ENCODE peak calls at places on chromosome 13, in four cellular contexts. R is neural progenitor cell, L is mammary epithelial cell, H is endothelial cell of umbilical vein. O is an unnamed sample.

GRCh38 chr13:80783926-80784325 is 443.0 kb upstream of the SPRY2 start:
- DNase-seq in R (peak), L (no peak), H (no peak), O (no peak)

GRCh38 chr13:59745395-59745788 is 418.3 kb downstream of the DIAPH3 start:
- DNase-seq in R (no peak), L (peak), H (no peak), O (no peak)

GRCh38 chr13:112651750-112652511 is 37.9 kb upstream of the ATP11A start:
- DNase-seq in R (no peak), L (no peak), H (no peak), O (no peak)

GRCh38 chr13:109182777-109183465 is 553.5 kb downstream of the MYO16 start:
- DNase-seq in R (no peak), L (no peak), H (no peak), O (no peak)

GRCh38 chr13:45721203-45721731 is 19.1 kb downstream of the CBY2 start:
- DNase-seq in R (no peak), L (no peak), H (no peak), O (no peak)

GRCh38 chr13:72782717-72783116 is 784 bp downstream of the PIBF1 start:
- DNase-seq in R (peak), L (peak), H (peak), O (no peak)

GRCh38 chr13:30111810-30112209 is 195.5 kb downstream of the KATNAL1 start:
- DNase-seq in R (no peak), L (no peak), H (no peak), O (no peak)

GRCh38 chr13:60152114-60152513 is 11.6 kb downstream of the DIAPH3 start:
- DNase-seq in R (no peak), L (peak), H (no peak), O (no peak)

GRCh38 chr13:100789481-100789880 is 114.9 kb upstream of the TMTC4 start:
- DNase-seq in R (no peak), L (peak), H (peak), O (peak)

GRCh38 chr13:31431722-31432137 is 232.0 kb downstream of the B3GLCT start:
- DNase-seq in R (peak), L (peak), H (peak), O (peak)

GRCh38 chr13:112465251-112466131 is 89.3 kb downstream of the SPACA7 start:
- DNase-seq in R (no peak), L (no peak), H (no peak), O (no peak)

GRCh38 chr13:59442946-59443345 is 720.8 kb downstream of the DIAPH3 start:
- DNase-seq in R (no peak), L (no peak), H (peak), O (no peak)

GRCh38 chr13:29359181-29359580 is 236.3 kb downstream of the SLC7A1 start:
- DNase-seq in R (no peak), L (no peak), H (no peak), O (no peak)

GRCh38 chr13:112729408-112729807 is 39.6 kb downstream of the ATP11A start:
- DNase-seq in R (no peak), L (no peak), H (no peak), O (no peak)

GRCh38 chr13:98103942-98104880 is 38.7 kb upstream of the FARP1 start:
- DNase-seq in R (no peak), L (peak), H (no peak), O (no peak)
- TF ChIP-seq CTCF in R (peak), L (no peak), H (no peak), O (no peak)

GRCh38 chr13:39875111-39875510 is 219.6 kb downstream of the COG6 start:
- DNase-seq in R (no peak), L (no peak), H (no peak), O (no peak)
- H2AFZ ChIP-seq in R (no peak), L (no peak), H (peak), O (no peak)

GRCh38 chr13:39604736-39605135 is 1.7 kb upstream of the LHFPL6 start:
- DNase-seq in R (no peak), L (no peak), H (no peak), O (no peak)

GRCh38 chr13:39603424-39603947 is 493 bp upstream of the LHFPL6 start:
- DNase-seq in R (peak), L (no peak), H (peak), O (no peak)

GRCh38 chr13:39602277-39602613 is 748 bp downstream of the LHFPL6 start:
- DNase-seq in R (no peak), L (no peak), H (no peak), O (peak)

GRCh38 chr13:39601636-39602035 is 1.4 kb downstream of the LHFPL6 start:
- DNase-seq in R (no peak), L (no peak), H (no peak), O (no peak)

DNA sequence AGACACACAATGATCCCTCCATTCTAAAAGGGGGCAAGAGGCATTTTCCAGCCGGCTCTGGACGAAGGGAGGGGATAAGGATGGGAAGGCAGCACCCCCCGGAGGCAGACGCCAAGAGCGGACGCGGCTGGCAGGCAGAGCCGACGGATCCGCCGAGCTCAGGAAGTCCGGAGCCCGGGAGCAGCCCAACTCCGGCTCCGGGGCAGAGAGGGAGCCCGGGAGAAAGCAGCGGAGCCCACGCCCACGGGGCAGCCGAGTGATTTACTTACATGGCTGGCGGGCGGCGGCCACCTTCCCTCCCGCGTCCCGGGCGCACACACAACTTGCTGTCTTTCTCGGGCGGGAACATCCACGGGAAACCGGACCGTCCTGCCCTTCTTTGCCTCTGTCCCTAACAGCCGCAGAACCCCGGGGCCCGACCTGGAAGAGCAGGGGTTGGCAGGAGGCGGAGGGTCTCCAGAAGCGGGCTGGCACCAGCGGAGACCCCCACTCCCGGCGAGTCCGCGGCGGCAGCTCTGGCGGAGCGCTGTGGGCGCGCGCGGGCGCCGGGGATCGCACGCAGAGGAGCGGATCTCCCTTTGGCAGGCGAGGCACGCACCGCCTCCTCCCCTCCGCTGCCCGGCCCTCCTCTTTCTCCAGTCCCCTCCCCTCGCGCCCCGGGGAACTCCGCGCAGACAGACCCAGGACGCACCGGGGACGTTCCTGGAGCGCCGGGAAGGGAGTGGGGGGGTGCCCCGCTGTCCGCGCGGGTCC is at the start of gene LHFPL6:
- DNase-seq in R (peak), L (peak), H (peak), O (peak)
- H3K4me3 ChIP-seq in R (peak), L (peak), H (peak), O (peak)

GRCh38 chr13:50248537-50249521 is 233.6 kb downstream of the KCNRG start:
- DNase-seq in R (no peak), L (no peak), H (no peak), O (no peak)
- TF ChIP-seq CTCF in R (no peak), L (no peak), H (no peak), O (no peak)

DNA sequence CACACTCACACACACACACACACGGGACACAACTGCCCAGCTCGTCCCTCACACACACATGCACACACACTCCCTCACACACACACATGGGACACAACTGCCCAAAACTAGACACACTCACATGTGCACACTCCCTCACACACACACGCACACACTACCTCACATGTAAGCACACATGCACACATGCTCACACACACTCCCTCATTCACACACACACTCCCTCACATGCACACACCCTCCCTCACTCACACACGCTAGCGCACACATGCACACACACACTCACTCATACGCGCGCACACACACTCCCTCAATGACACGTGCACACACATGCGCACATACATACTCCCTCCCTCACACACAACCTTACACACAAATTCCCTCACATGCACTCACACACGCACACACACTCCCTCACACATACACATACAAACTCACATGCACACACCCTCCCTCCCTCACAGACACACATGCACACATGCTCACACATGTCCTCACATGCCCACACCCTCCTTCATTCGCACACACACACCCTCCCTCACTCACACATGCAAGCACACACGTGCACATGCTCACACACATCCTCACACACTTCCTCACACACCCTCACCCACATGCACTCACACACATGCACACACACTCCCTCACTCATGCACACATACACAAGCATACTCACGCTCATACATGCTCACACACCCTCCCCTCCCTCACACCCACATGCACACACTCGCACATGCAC is 9.0 kb upstream of the RASA3 start:
- DNase-seq in R (no peak), L (no peak), H (no peak), O (no peak)
- H2AFZ ChIP-seq in R (no peak), L (no peak), H (no peak), O (no peak)

GRCh38 chr13:75493156-75493555 is 11.2 kb upstream of the TBC1D4 start:
- DNase-seq in R (no peak), L (no peak), H (no peak), O (no peak)

GRCh38 chr13:75486146-75486545 is 4.2 kb upstream of the TBC1D4 start:
- DNase-seq in R (peak), L (no peak), H (no peak), O (no peak)

GRCh38 chr13:75492389-75492788 is 10.4 kb upstream of the TBC1D4 start:
- DNase-seq in R (no peak), L (no peak), H (no peak), O (no peak)

GRCh38 chr13:75486654-75487053 is 4.7 kb upstream of the TBC1D4 start:
- DNase-seq in R (no peak), L (no peak), H (no peak), O (no peak)

DNA sequence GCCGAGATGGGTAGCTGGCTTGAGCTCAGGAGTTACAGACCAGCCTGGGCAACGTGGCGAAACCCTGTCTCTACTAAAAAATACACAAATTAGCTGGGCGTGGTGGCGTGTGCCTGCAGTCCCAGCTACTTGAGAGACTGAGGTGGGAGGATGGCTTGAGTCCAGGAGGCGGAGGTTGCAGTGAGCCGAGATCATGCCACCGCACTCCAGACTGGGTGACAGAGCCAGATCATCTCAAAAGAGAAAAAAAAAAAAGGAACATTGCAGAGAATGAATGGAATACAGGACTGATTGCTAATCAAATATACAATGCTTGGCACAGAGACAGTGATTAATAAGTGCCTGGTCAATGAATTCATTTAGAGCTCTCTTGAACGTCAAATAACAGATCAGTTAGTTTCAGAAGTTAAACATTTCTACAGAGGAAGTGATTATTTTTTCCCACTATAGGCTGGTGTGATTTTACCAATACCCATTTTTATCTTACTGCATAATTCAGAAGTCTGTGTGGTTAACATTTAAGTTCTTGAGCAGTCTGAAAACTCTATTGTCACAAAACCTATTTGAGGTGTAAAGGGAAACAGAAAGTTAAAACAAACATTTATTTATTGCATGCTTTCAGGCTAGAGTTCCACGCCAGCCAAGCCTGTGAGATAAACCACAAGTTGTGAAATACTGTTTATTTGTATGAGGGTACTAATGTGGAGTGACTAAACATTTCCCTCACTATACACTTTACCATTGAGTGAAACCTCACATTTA is 7.7 kb upstream of the TBC1D4 start:
- DNase-seq in R (no peak), L (peak), H (no peak), O (peak)
- H3K4me3 ChIP-seq in R (no peak), L (peak), H (no peak), O (peak)

DNA sequence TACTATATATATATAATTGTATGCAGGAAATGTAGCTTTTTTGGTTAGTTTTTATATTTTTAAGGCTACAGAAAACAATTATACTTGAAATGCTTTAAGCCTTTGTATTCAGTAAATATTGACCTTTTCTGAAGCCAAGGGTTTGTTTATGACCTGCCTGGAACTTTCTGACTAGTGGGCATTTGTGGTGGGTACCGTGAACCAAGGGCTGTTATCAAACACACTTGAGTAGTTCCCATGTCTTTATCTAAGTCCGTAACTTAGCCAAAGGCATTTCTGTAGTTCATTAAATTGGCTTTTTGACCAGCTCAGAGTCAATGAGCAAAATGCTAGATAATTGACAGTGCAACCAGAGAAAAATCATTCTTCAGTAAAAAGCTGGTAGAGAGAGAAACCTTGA is 1444.2 kb upstream of the SLC10A2 start:
- DNase-seq in R (no peak), L (no peak), H (no peak), O (no peak)
- TF ChIP-seq CTCF in R (no peak), L (no peak), H (no peak), O (no peak)

GRCh38 chr13:91346848-91347211 is 657 bp upstream of the MIR17HG start:
- DNase-seq in R (peak), L (peak), H (peak), O (peak)

GRCh38 chr13:91347212-91347995 is at the start of gene MIR17HG:
- DNase-seq in R (peak), L (peak), H (peak), O (peak)

GRCh38 chr13:91349992-91350911 is 2.8 kb downstream of the MIR17HG start:
- DNase-seq in R (no peak), L (no peak), H (no peak), O (no peak)

GRCh38 chr13:91347996-91348905 is 764 bp downstream of the MIR17HG start:
- DNase-seq in R (peak), L (peak), H (peak), O (peak)

GRCh38 chr13:91348906-91349435 is 1.5 kb downstream of the MIR17HG start:
- DNase-seq in R (peak), L (peak), H (peak), O (peak)
- H2AFZ ChIP-seq in R (no peak), L (peak), H (peak), O (no peak)

GRCh38 chr13:35810286-35810685 is 320.9 kb downstream of the DCLK1 start:
- DNase-seq in R (no peak), L (no peak), H (no peak), O (no peak)
- H3K4me3 ChIP-seq in R (no peak), L (no peak), H (no peak), O (no peak)

O was measured in MM.1S.